ENCODE peak calls at places on chromosomes 2 and 18, in ten cellular contexts. I, Q, S, Y, L, U, G, E, V and C are unnamed samples.

GRCh38 chr2:8630676-8631464 is 51.0 kb upstream of the ID2 start:
- DNase-seq in Q (no peak), E (no peak), G (no peak), Y (no peak), S (no peak), I (no peak), V (no peak), L (no peak), U (no peak), C (no peak)

GRCh38 chr2:166417669-166418068 is 41.9 kb upstream of the SCN9A start:
- DNase-seq in U (peak), L (peak), Y (peak), G (peak), Q (peak), I (no peak), S (peak), V (peak), E (no peak), C (no peak)

GRCh38 chr18:48456838-48457237 is 47.7 kb upstream of the ZBTB7C start:
- DNase-seq in U (no peak), V (no peak), G (no peak), I (no peak), Y (no peak), S (no peak), E (no peak), Q (no peak), L (no peak), C (no peak)

GRCh38 chr18:2513616-2514015 is 57.7 kb downstream of the METTL4 start:
- DNase-seq in E (no peak), V (no peak), L (peak), Y (peak), U (no peak), S (no peak), G (no peak), I (no peak), Q (peak), C (no peak)

GRCh38 chr2:20049631-20050030 is 1.8 kb downstream of the LAPTM4A start:
- DNase-seq in G (no peak), Y (peak), S (no peak), E (no peak), L (peak), V (no peak), U (peak), I (peak), Q (peak), C (no peak)

GRCh38 chr18:23916338-23916737 is 98.2 kb upstream of the TTC39C start:
- DNase-seq in E (no peak), Q (no peak), L (no peak), V (no peak), Y (peak), G (no peak), I (no peak), S (no peak), U (no peak), C (no peak)

GRCh38 chr2:167756427-167756826 is 491.0 kb downstream of the STK39 start:
- DNase-seq in L (no peak), U (peak), V (no peak), E (no peak), S (peak), G (no peak), Y (no peak), I (peak), Q (no peak), C (no peak)

GRCh38 chr2:135947483-135947882 is 37.9 kb downstream of the DARS1 start:
- DNase-seq in G (no peak), E (no peak), S (no peak), L (no peak), I (no peak), U (no peak), Y (no peak), Q (no peak), V (no peak), C (no peak)

GRCh38 chr2:132473174-132473883 is 56.7 kb downstream of the GPR39 start:
- DNase-seq in E (no peak), Y (no peak), G (no peak), I (no peak), S (no peak), V (no peak), U (no peak), Q (no peak), L (no peak), C (no peak)

GRCh38 chr18:54173980-54174611 is 50.4 kb downstream of the MBD2 start:
- DNase-seq in V (no peak), I (no peak), U (no peak), Q (no peak), G (no peak), E (no peak), L (no peak), S (no peak), Y (no peak), C (no peak)

GRCh38 chr2:118492335-118492734 is 355.1 kb downstream of the EN1 start:
- DNase-seq in Y (peak), L (peak), S (no peak), Q (peak), I (no peak), G (no peak), U (no peak), V (no peak), E (no peak), C (no peak)

GRCh38 chr2:196335238-196335637 is 163.9 kb upstream of the STK17B start:
- DNase-seq in V (no peak), L (peak), G (no peak), I (no peak), Q (peak), E (no peak), Y (peak), U (no peak), S (peak), C (peak)

GRCh38 chr2:239400907-239401449 is at the start of gene HDAC4:
- DNase-seq in L (peak), E (peak), Q (peak), U (peak), Y (peak), I (peak), G (peak), V (peak), S (peak), C (peak)

GRCh38 chr2:61582191-61582590 is 44.0 kb upstream of the XPO1 start:
- DNase-seq in S (no peak), V (no peak), L (no peak), Q (peak), U (peak), Y (no peak), I (no peak), E (no peak), G (no peak), C (no peak)

GRCh38 chr2:241130316-241130715 is 19.0 kb downstream of the PASK start:
- DNase-seq in U (no peak), Y (no peak), L (no peak), I (no peak), G (no peak), S (no peak), E (no peak), Q (no peak), V (no peak), C (no peak)

GRCh38 chr2:186919272-186919671 is 70.3 kb upstream of the ZSWIM2 start:
- DNase-seq in V (no peak), U (no peak), Q (peak), Y (peak), G (peak), L (peak), I (no peak), E (no peak), S (peak), C (no peak)

GRCh38 chr2:195929531-195929930 is 139.1 kb downstream of the DNAH7 start:
- DNase-seq in S (no peak), L (no peak), G (no peak), U (no peak), I (no peak), Y (no peak), E (no peak), V (no peak), Q (no peak), C (no peak)

GRCh38 chr2:167134381-167135072 is 246.2 kb downstream of the XIRP2 start:
- DNase-seq in L (peak), Y (peak), U (no peak), E (no peak), Q (peak), S (peak), G (no peak), I (no peak), V (peak), C (peak)

GRCh38 chr2:233053928-233054774 is 6.0 kb upstream of the INPP5D start:
- DNase-seq in L (peak), I (peak), E (no peak), U (peak), G (peak), Y (peak), S (peak), V (peak), Q (no peak), C (no peak)

GRCh38 chr2:72669121-72669520 is 156.7 kb downstream of the EXOC6B start:
- DNase-seq in U (no peak), I (no peak), Y (peak), L (peak), G (no peak), Q (peak), V (no peak), E (no peak), S (peak), C (no peak)

GRCh38 chr18:42675810-42676209 is 439.7 kb downstream of the RIT2 start:
- DNase-seq in V (no peak), I (no peak), L (no peak), U (no peak), S (no peak), Y (no peak), Q (no peak), G (no peak), E (no peak), C (no peak)

GRCh38 chr2:54581326-54582039 is 125.4 kb downstream of the SPTBN1 start:
- DNase-seq in Y (no peak), Q (no peak), U (no peak), L (no peak), G (no peak), S (no peak), E (no peak), V (no peak), I (no peak), C (no peak)